ENCODE peak calls at places on chromosomes 13 and 19, in seven cellular contexts. O is breast epithelium, G is thoracic aorta, F is GM23338, U is ovary, D is iPS DF 6.9, M is Peyer's patch. T is an unnamed sample.

GRCh38 chr19:19679176-19680073 is 10.8 kb downstream of the ZNF101 start:
- DNase-seq in D (no peak), U (no peak), G (no peak), F (no peak), O (no peak), M (no peak), T (no peak)

GRCh38 chr13:103157434-103158145 is 91.4 kb upstream of the SLC10A2 start:
- DNase-seq in G (no peak), U (no peak), M (no peak), F (no peak), D (no peak), O (no peak), T (no peak)

GRCh38 chr19:8638078-8638619 is 7.7 kb downstream of the NFILZ start:
- DNase-seq in F (no peak), D (no peak), M (peak), O (no peak), U (no peak), G (no peak), T (no peak)

GRCh38 chr19:4060621-4061177 is 6.0 kb downstream of the ZBTB7A start:
- DNase-seq in D (no peak), O (no peak), M (no peak), F (no peak), U (no peak), G (no peak), T (peak)

GRCh38 chr19:48874309-48875135 is 2.3 kb downstream of the PPP1R15A start:
- DNase-seq in G (no peak), U (peak), M (peak), F (no peak), O (no peak), D (no peak), T (no peak)

GRCh38 chr13:105735269-105735668 is 800.2 kb downstream of the EFNB2 start:
- DNase-seq in U (no peak), M (no peak), G (no peak), D (no peak), F (no peak), O (no peak), T (peak)

GRCh38 chr13:44974056-44974798 is 15.0 kb downstream of the NUFIP1 start:
- DNase-seq in G (peak), M (no peak), D (no peak), F (no peak), O (no peak), U (no peak), T (no peak)

GRCh38 chr19:32233885-32234284 is 111.5 kb upstream of the ZNF507 start:
- DNase-seq in G (no peak), U (no peak), D (no peak), O (no peak), M (no peak), F (no peak), T (no peak)

GRCh38 chr19:47405197-47405550 is 14.2 kb downstream of the MEIS3 start:
- DNase-seq in O (no peak), D (no peak), U (no peak), G (no peak), M (no peak), F (no peak), T (no peak)

GRCh38 chr19:55433292-55433691 is 9.8 kb downstream of the SHISA7 start:
- DNase-seq in G (no peak), O (no peak), F (no peak), M (no peak), U (no peak), D (no peak), T (no peak)

GRCh38 chr19:18775586-18776287 is 15.4 kb downstream of the COMP start:
- DNase-seq in F (no peak), D (no peak), U (no peak), O (no peak), G (no peak), M (no peak), T (no peak)

GRCh38 chr19:49196527-49197240 is 39.1 kb downstream of the TRPM4 start:
- DNase-seq in M (no peak), G (no peak), U (no peak), D (no peak), F (peak), O (no peak), T (no peak)

GRCh38 chr13:28138012-28138755 is at the start of gene PAN3:
- DNase-seq in D (no peak), U (peak), G (peak), O (peak), F (peak), M (peak), T (peak)

GRCh38 chr13:106917024-106917491 is 349.1 kb upstream of the ARGLU1 start:
- DNase-seq in U (no peak), G (no peak), D (no peak), O (no peak), M (no peak), F (peak), T (no peak)

GRCh38 chr19:3950871-3951861 is 18.3 kb downstream of the NMRK2 start:
- DNase-seq in F (no peak), G (no peak), D (no peak), U (no peak), M (no peak), O (no peak), T (no peak)

GRCh38 chr19:13823901-13824300 is 28.7 kb downstream of the ZSWIM4 start:
- DNase-seq in O (no peak), F (no peak), M (no peak), G (no peak), U (no peak), D (no peak), T (no peak)

GRCh38 chr19:28234637-28235036 is 978.3 kb downstream of the UQCRFS1 start:
- DNase-seq in F (peak), U (no peak), M (no peak), O (no peak), D (no peak), G (no peak), T (peak)

GRCh38 chr13:50419466-50419865 is 404.2 kb downstream of the KCNRG start:
- DNase-seq in O (no peak), F (peak), U (no peak), M (no peak), D (no peak), G (no peak), T (no peak)

GRCh38 chr19:3573162-3573857 is 566 bp downstream of the HMG20B start:
- DNase-seq in G (no peak), O (no peak), F (peak), D (no peak), U (no peak), M (no peak), T (peak)

GRCh38 chr13:51797664-51798488 is 6.1 kb downstream of the DHRS12 start:
- DNase-seq in O (no peak), G (no peak), F (peak), D (no peak), U (no peak), M (peak), T (peak)

GRCh38 chr13:55566779-55567178 is 1573.9 kb upstream of the PRR20A start:
- DNase-seq in O (no peak), F (peak), G (no peak), U (no peak), M (no peak), D (no peak), T (no peak)

GRCh38 chr19:35856546-35857149 is at the start of gene KIRREL2:
- DNase-seq in U (no peak), D (no peak), M (no peak), G (no peak), F (peak), O (no peak), T (peak)

GRCh38 chr13:25764378-25764777 is 287.4 kb downstream of the SHISA2 start:
- DNase-seq in O (no peak), F (peak), M (no peak), G (no peak), U (no peak), D (no peak), T (no peak)

GRCh38 chr13:47033216-47033615 is 136.4 kb upstream of the HTR2A start:
- DNase-seq in F (no peak), D (no peak), U (no peak), O (no peak), M (no peak), G (no peak), T (no peak)

GRCh38 chr19:55188620-55189019 is 8.5 kb upstream of the SYT5 start:
- DNase-seq in D (no peak), G (no peak), U (no peak), M (no peak), F (no peak), O (no peak), T (no peak)

GRCh38 chr13:50539791-50540530 is 303.5 kb downstream of the DLEU7 start:
- DNase-seq in G (no peak), D (no peak), F (no peak), M (no peak), U (no peak), O (no peak), T (no peak)

GRCh38 chr19:3335431-3336350 is 30.7 kb upstream of the NFIC start:
- DNase-seq in F (no peak), D (no peak), G (peak), U (peak), O (no peak), M (peak), T (peak)

GRCh38 chr13:78603240-78603947 is at the start of gene POU4F1:
- DNase-seq in U (no peak), M (peak), D (no peak), F (peak), O (no peak), G (no peak), T (peak)

GRCh38 chr19:14112051-14112808 is 5.3 kb downstream of the PRKACA start:
- DNase-seq in G (no peak), F (peak), D (no peak), U (peak), O (no peak), M (no peak), T (no peak)

GRCh38 chr19:42261763-42262162 is 6.8 kb upstream of the ERF start:
- DNase-seq in O (no peak), D (no peak), U (no peak), F (no peak), G (no peak), M (no peak), T (no peak)

GRCh38 chr13:29676941-29677452 is 81.5 kb upstream of the SLC7A1 start:
- DNase-seq in D (no peak), U (no peak), O (no peak), M (peak), G (no peak), F (no peak), T (no peak)

GRCh38 chr19:22332924-22333323 is 46.7 kb downstream of the ZNF729 start:
- DNase-seq in U (no peak), D (no peak), O (no peak), G (no peak), M (no peak), F (no peak), T (no peak)

GRCh38 chr19:30744741-30745475 is 372.7 kb downstream of the ZNF536 start:
- DNase-seq in U (no peak), G (no peak), F (no peak), O (no peak), M (no peak), D (no peak), T (no peak)

GRCh38 chr13:94416454-94417080 is 62.9 kb downstream of the DCT start:
- DNase-seq in O (no peak), M (no peak), F (peak), D (peak), U (no peak), G (no peak), T (peak)

GRCh38 chr13:50843256-50844043 is at the start of gene DLEU7:
- DNase-seq in O (no peak), G (no peak), F (peak), M (no peak), D (no peak), U (no peak), T (peak)

GRCh38 chr19:16435238-16435911 is 36.4 kb downstream of the EPS15L1 start:
- DNase-seq in D (no peak), M (peak), O (no peak), G (no peak), F (no peak), U (peak), T (no peak)

GRCh38 chr19:16433986-16434385 is 37.8 kb downstream of the EPS15L1 start:
- DNase-seq in D (no peak), M (no peak), G (no peak), U (no peak), O (no peak), F (no peak), T (no peak)

GRCh38 chr19:16435999-16436650 is 35.6 kb downstream of the EPS15L1 start:
- DNase-seq in M (no peak), U (no peak), D (no peak), F (no peak), O (no peak), G (no peak), T (no peak)

GRCh38 chr19:16441661-16442071 is 30.1 kb downstream of the EPS15L1 start:
- DNase-seq in D (no peak), G (no peak), U (no peak), O (no peak), F (peak), M (no peak), T (peak)

GRCh38 chr19:16436780-16437179 is 35.0 kb downstream of the EPS15L1 start:
- DNase-seq in O (no peak), F (no peak), M (no peak), U (no peak), D (no peak), G (no peak), T (no peak)
- H3K4me3 ChIP-seq in O (no peak), F (no peak), M (no peak), U (no peak), D (no peak), G (no peak), T (no peak)

GRCh38 chr19:2083174-2083854 is 12.8 kb downstream of the MOB3A start:
- DNase-seq in O (no peak), F (no peak), M (peak), G (no peak), D (no peak), U (no peak), T (no peak)
- H3K27ac ChIP-seq in O (peak), F (no peak), M (peak), G (no peak), D (no peak), U (no peak), T (no peak)

DNA sequence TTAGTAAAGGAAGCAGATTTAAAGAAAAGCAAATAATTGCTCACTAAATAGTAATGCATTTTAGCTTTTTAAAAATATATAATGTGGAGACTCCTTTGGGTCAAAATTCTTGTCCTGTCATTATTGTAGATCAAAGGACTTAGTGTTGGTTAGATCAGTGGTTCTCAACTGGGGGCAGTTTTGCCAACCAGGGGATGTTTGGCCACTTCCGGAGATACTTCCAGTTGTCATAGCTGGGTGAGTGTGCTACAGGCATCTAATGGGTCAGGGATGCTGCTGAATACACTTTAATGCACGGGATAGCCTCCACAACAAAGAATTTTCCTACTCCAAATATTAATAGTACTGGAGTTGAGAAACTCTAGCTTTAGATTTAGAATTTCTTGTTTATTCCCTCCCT is 126.8 kb downstream of the LMO7 start:
- DNase-seq in F (no peak), U (no peak), D (no peak), G (no peak), O (no peak), M (no peak), T (no peak)
- H3K4me3 ChIP-seq in F (no peak), U (peak), D (no peak), G (peak), O (no peak), M (peak), T (peak)

DNA sequence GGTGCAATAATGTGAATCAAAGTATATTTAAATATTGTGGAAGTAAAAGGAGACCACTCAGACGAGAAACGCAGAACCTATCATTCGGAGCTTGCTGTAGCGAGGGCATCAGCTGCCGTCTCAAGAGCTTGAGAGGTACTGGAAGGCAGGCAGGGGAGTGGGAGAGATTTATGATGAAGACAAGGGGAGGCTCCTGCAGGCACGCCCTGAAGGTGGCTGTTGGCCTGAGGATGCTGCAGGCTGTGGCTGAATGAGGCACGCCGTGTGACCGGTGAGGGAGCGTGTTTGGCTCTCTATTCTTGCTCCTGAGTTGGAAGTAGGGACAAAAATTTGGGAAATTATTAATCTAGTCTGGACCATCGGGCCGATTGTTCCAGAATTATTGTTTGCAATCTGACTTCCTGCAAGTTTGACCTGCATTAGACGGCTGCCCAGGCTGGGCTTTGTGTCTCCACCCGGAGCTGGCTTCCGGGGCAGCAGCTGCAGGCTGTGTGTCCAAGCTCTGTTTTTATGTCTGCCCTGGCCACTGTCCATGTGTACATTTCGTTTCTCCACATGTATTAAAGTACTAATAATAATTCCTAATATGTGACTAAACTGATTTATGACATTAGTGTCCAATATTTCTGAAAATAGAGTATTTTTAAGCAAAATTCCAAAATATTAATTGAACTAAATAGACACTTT is 91.1 kb upstream of the ANKRD10 start:
- DNase-seq in G (peak), D (no peak), U (peak), O (no peak), M (no peak), F (no peak), T (no peak)
- H3K27ac ChIP-seq in G (peak), D (no peak), U (peak), O (peak), M (peak), F (no peak), T (peak)

GRCh38 chr19:5686326-5686646 is 3.8 kb upstream of the RPL36 start:
- DNase-seq in F (no peak), U (no peak), M (no peak), O (no peak), G (no peak), D (no peak), T (no peak)

GRCh38 chr19:5684694-5685430 is 4.0 kb downstream of the HSD11B1L start:
- DNase-seq in M (no peak), G (no peak), U (no peak), F (no peak), O (no peak), D (no peak), T (peak)

GRCh38 chr19:5690125-5690954 is at the start of gene RPL36:
- DNase-seq in M (peak), U (peak), F (peak), O (peak), G (peak), D (peak), T (peak)

GRCh38 chr19:5686647-5687359 is 3.3 kb upstream of the RPL36 start:
- DNase-seq in G (peak), F (peak), M (peak), U (peak), O (peak), D (peak), T (peak)

DNA sequence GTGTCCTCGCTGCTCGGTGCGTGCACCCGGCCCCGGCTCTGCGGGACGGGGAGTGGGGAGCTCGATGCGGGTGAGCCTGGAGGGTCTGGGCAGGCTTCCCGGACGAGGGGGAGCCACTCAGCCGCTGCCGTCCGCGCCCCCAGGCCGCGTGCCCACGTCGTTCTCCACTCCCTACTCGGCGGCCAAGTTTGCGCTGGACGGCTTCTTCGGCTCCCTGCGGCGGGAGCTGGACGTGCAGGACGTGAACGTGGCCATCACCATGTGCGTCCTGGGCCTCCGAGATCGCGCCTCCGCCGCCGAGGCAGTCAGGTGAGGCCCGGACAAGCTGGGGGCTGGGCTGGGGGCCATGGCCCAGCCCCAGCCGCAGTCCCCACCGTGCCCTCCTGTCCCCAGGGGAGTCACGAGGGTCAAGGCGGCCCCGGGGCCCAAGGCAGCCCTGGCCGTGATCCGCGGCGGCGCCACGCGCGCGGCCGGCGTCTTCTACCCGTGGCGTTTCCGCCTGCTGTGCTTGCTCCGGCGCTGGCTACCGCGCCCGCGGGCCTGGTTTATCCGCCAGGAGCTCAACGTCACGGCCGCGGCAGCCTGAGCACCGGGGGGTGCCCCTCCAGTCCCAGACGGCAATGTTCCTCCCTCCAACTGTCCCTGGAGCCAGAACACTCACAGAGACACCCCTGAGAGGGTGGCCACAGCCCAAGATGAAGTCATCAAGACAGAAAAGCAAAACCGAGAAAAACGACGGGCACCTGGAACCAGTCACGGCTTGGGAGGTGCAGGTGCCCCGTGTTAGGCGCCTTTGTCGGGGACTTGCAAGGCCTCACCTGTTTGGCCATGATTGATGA is 2.5 kb upstream of the RPL36 start:
- DNase-seq in U (no peak), G (no peak), D (no peak), M (no peak), F (no peak), O (no peak), T (no peak)
- H3K4me3 ChIP-seq in U (peak), G (peak), D (peak), M (peak), F (peak), O (peak), T (no peak)

DNA sequence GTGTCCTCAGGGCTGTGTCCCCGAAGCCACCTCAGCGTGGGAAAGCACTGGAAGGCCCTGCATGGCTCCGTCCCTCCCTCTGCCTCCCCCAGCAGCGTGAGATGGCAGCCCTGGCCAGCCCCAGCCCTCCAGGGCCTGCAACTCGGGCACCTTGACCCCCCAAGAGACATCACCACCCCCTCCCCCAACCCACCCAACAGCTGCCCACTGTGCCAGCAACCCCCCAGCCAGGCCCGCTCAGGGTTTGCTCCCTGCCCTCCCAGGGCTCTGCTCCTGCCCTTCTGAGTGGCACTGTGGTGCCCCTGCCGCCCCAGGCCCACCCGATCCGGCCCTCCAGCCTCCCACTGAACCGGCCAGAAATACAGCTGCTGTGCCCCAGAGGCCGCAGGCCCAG is 1.5 kb upstream of the ASPDH start:
- DNase-seq in M (no peak), D (no peak), O (no peak), U (no peak), G (no peak), F (no peak), T (no peak)
- H3K27ac ChIP-seq in M (no peak), D (no peak), O (no peak), U (no peak), G (no peak), F (no peak), T (no peak)

GRCh38 chr19:46179076-46179740 is 31.2 kb downstream of the IGFL2 start:
- DNase-seq in F (no peak), M (no peak), O (no peak), D (no peak), U (no peak), G (no peak), T (no peak)

GRCh38 chr19:46182476-46182875 is 34.4 kb downstream of the IGFL2 start:
- DNase-seq in O (no peak), G (no peak), M (no peak), U (no peak), D (no peak), F (no peak), T (no peak)

GRCh38 chr19:46181386-46181774 is 33.3 kb downstream of the IGFL2 start:
- DNase-seq in D (no peak), U (no peak), F (no peak), G (no peak), O (no peak), M (no peak), T (no peak)

GRCh38 chr19:46176116-46176860 is 28.2 kb downstream of the IGFL2 start:
- DNase-seq in O (no peak), G (no peak), U (no peak), M (no peak), D (no peak), F (no peak), T (no peak)

GRCh38 chr19:46180701-46181385 is 32.8 kb downstream of the IGFL2 start:
- DNase-seq in M (no peak), F (no peak), O (no peak), U (no peak), G (no peak), D (no peak), T (no peak)
- H3K4me3 ChIP-seq in M (no peak), F (no peak), O (no peak), U (no peak), G (no peak), D (no peak), T (no peak)

T was measured in hepatocyte.